ENCODE peak calls at places on chromosomes 5 and 9, in nine cellular contexts. D is activated CD8-positive, alpha-beta memory T cell treated with anti-CD3 and anti-CD28 coated beads for 4 hours; I is right lobe of liver; X is stomach; S is GDM1; Q is neuronal stem cell; R is fibroblast of pulmonary artery; C is mucosa of gallbladder; L is RWPE1. J is an unnamed sample.

GRCh38 chr9:81477669-81478068 is 211.7 kb downstream of the TLE1 start:
- DNase-seq in C (no peak), S (no peak), D (no peak), Q (no peak), I (no peak), X (no peak), L (no peak), R (no peak), J (no peak)

GRCh38 chr5:113022661-113023060 is 46.1 kb downstream of the DCP2 start:
- DNase-seq in C (no peak), L (no peak), X (no peak), S (no peak), Q (no peak), D (no peak), I (no peak), R (peak), J (no peak)

GRCh38 chr5:41527201-41527779 is 16.9 kb upstream of the PLCXD3 start:
- DNase-seq in R (peak), L (peak), Q (no peak), S (no peak), D (no peak), I (no peak), X (no peak), C (no peak), J (no peak)

GRCh38 chr5:133842846-133843725 is 125.3 kb downstream of the C5orf15 start:
- DNase-seq in L (no peak), D (no peak), Q (no peak), R (no peak), X (no peak), I (no peak), C (peak), S (no peak), J (no peak)

GRCh38 chr5:132065351-132065937 is 5.0 kb downstream of the IL3 start:
- DNase-seq in R (peak), S (peak), X (peak), D (no peak), C (peak), L (peak), I (no peak), Q (peak), J (peak)

GRCh38 chr5:15655683-15656082 is 155.7 kb downstream of the FBXL7 start:
- DNase-seq in Q (no peak), L (no peak), R (no peak), X (no peak), S (no peak), C (no peak), I (no peak), D (no peak), J (no peak)

GRCh38 chr9:92506184-92506857 is 24.0 kb upstream of the ASPN start:
- DNase-seq in I (no peak), C (peak), S (no peak), L (peak), X (no peak), D (no peak), Q (no peak), R (peak), J (no peak)

GRCh38 chr9:93196095-93197055 is 12.4 kb downstream of the WNK2 start:
- DNase-seq in C (no peak), S (no peak), Q (no peak), X (no peak), D (no peak), I (peak), R (no peak), L (no peak), J (no peak)

GRCh38 chr9:103193992-103194391 is 198.9 kb downstream of the CYLC2 start:
- DNase-seq in Q (no peak), C (no peak), I (no peak), R (no peak), L (no peak), X (no peak), S (no peak), D (no peak), J (no peak)

GRCh38 chr5:133508845-133509741 is 103.2 kb downstream of the FSTL4 start:
- DNase-seq in I (no peak), C (no peak), R (no peak), X (no peak), L (no peak), D (no peak), S (no peak), Q (no peak), J (no peak)

GRCh38 chr5:138351056-138351455 is 1.4 kb upstream of the KDM3B start:
- DNase-seq in L (peak), Q (no peak), C (no peak), I (no peak), R (peak), X (no peak), S (no peak), D (no peak), J (no peak)

GRCh38 chr9:34010979-34011378 is 37.7 kb downstream of the UBAP2 start:
- DNase-seq in C (no peak), D (no peak), I (no peak), R (peak), X (no peak), S (no peak), L (no peak), Q (no peak), J (no peak)

GRCh38 chr5:6760636-6761035 is 47.4 kb downstream of the TENT4A start:
- DNase-seq in L (no peak), Q (no peak), S (no peak), R (no peak), I (no peak), X (no peak), C (no peak), D (no peak), J (no peak)

GRCh38 chr9:12604154-12604825 is 88.9 kb upstream of the TYRP1 start:
- DNase-seq in Q (no peak), L (peak), I (no peak), S (no peak), R (peak), X (no peak), C (no peak), D (no peak), J (no peak)

GRCh38 chr5:153965102-153965645 is 73.5 kb downstream of the FAM114A2 start:
- DNase-seq in S (peak), R (peak), I (no peak), C (peak), L (peak), Q (peak), X (peak), D (no peak), J (no peak)

GRCh38 chr5:142317673-142318261 is 7.1 kb downstream of the SPRY4 start:
- DNase-seq in L (no peak), D (no peak), C (no peak), R (no peak), X (no peak), S (no peak), Q (no peak), I (no peak), J (no peak)

GRCh38 chr5:151092750-151093149 is 11.9 kb upstream of the TNIP1 start:
- DNase-seq in S (no peak), L (peak), I (no peak), C (no peak), Q (no peak), D (no peak), X (no peak), R (peak), J (no peak)

GRCh38 chr5:74240783-74241750 is 399.5 kb downstream of the ENC1 start:
- DNase-seq in D (no peak), X (no peak), Q (no peak), L (peak), I (no peak), S (no peak), R (no peak), C (no peak), J (no peak)

GRCh38 chr5:343461-344401 is 22.2 kb downstream of the AHRR start:
- DNase-seq in I (no peak), S (no peak), C (peak), Q (no peak), D (no peak), L (peak), R (peak), X (peak), J (no peak)

GRCh38 chr9:81631213-81631745 is 58.1 kb downstream of the TLE1 start:
- DNase-seq in I (no peak), C (no peak), D (no peak), X (no peak), L (no peak), R (no peak), Q (no peak), S (no peak), J (no peak)

GRCh38 chr5:65382582-65382981 is 99.1 kb downstream of the ADAMTS6 start:
- DNase-seq in R (no peak), Q (no peak), C (no peak), X (no peak), I (no peak), S (no peak), L (no peak), D (no peak), J (no peak)

GRCh38 chr9:113613815-113614413 is 150.4 kb downstream of the RGS3 start:
- DNase-seq in S (no peak), D (no peak), Q (no peak), C (no peak), R (no peak), I (no peak), L (no peak), X (no peak), J (no peak)

GRCh38 chr5:107474724-107475489 is 195.8 kb downstream of the EFNA5 start:
- DNase-seq in S (no peak), R (no peak), D (no peak), Q (no peak), I (no peak), C (peak), L (no peak), X (no peak), J (no peak)

GRCh38 chr5:150203832-150204587 is 14.1 kb downstream of the SLC6A7 start:
- DNase-seq in D (no peak), Q (no peak), I (no peak), X (no peak), C (no peak), S (no peak), R (no peak), L (no peak), J (no peak)

GRCh38 chr9:133841167-133841812 is 103.1 kb upstream of the SARDH start:
- DNase-seq in Q (no peak), I (peak), R (no peak), L (no peak), D (no peak), X (no peak), C (no peak), S (no peak), J (no peak)

GRCh38 chr9:126690431-126691051 is 76.8 kb downstream of the LMX1B start:
- DNase-seq in Q (no peak), I (peak), S (no peak), L (peak), X (peak), R (peak), D (no peak), C (peak), J (peak)

GRCh38 chr5:154309805-154310204 is 119.3 kb downstream of the GALNT10 start:
- DNase-seq in S (no peak), D (no peak), L (peak), C (no peak), Q (no peak), I (no peak), X (no peak), R (peak), J (no peak)

GRCh38 chr9:21070171-21070571 is 7.6 kb downstream of the IFNB1 start:
- DNase-seq in X (no peak), D (no peak), I (no peak), R (peak), C (peak), L (peak), Q (no peak), S (peak), J (no peak)

GRCh38 chr5:141507387-141508091 is 18.7 kb downstream of the PCDHGC5 start:
- DNase-seq in S (no peak), I (no peak), D (no peak), L (no peak), R (peak), C (no peak), X (no peak), Q (no peak), J (no peak)

GRCh38 chr5:96627792-96628191 is 34.4 kb upstream of the CAST start:
- DNase-seq in S (no peak), I (no peak), D (no peak), L (no peak), R (no peak), Q (no peak), C (no peak), X (no peak), J (no peak)

GRCh38 chr9:27499481-27499880 is 24.6 kb upstream of the IFNK start:
- DNase-seq in Q (no peak), R (peak), X (no peak), D (no peak), L (peak), C (no peak), S (no peak), I (no peak), J (no peak)

GRCh38 chr9:136011376-136011702 is 50.2 kb upstream of the UBAC1 start:
- DNase-seq in I (no peak), D (no peak), L (no peak), Q (no peak), X (no peak), R (no peak), S (no peak), C (no peak), J (no peak)

GRCh38 chr9:86281577-86282076 is 711 bp downstream of the ISCA1 start:
- DNase-seq in D (no peak), R (no peak), L (no peak), I (no peak), C (no peak), Q (peak), X (no peak), S (no peak), J (no peak)